ENCODE peak calls at places on chromosomes 12 and 14, in ten cellular contexts. V is activated naive CD8-positive, alpha-beta T cell treated with anti-CD3 and anti-CD28 coated beads for 36 hours; S is left ventricle myocardium inferior; E is cardiac muscle cell; Y is activated CD4-positive, alpha-beta memory T cell treated with anti-CD3 and anti-CD28 coated beads, Interleukin-2, amount 10 ng/mL, durations not matched to agents 7 days and 5 days; T is SHP77; K is mammary epithelial cell; F is HCEC 1CT; W is iPS-NIHi11; Q is GM10248. N is an unnamed sample.

GRCh38 chr14:95515523-95516517 is 630 bp downstream of the SYNE3 start:
- DNase-seq in Q (peak; percentile 92), K (peak; percentile 62), S (peak; percentile 76), Y (peak; percentile 86), T (no peak), E (peak; percentile 60), V (peak; percentile 92), W (peak; percentile 83), F (peak; percentile 59), N (peak; percentile 59)

GRCh38 chr14:85359505-85359904 is 170.4 kb upstream of the FLRT2 start:
- DNase-seq in E (no peak), T (no peak), S (no peak), Y (no peak), K (no peak), Q (no peak), F (no peak), V (no peak), W (no peak), N (no peak)

GRCh38 chr12:108515916-108516315 is 839 bp downstream of the FICD start:
- DNase-seq in K (no peak), V (no peak), W (no peak), S (no peak), T (no peak), E (peak; percentile 6), Q (no peak), Y (no peak), F (no peak), N (no peak)

GRCh38 chr14:69615471-69616407 is 4.3 kb downstream of the SUSD6 start:
- DNase-seq in V (peak; percentile 41), W (no peak), Q (peak; percentile 56), S (no peak), F (peak; percentile 51), E (peak; percentile 87), T (no peak), K (peak; percentile 61), Y (peak; percentile 56), N (peak; percentile 74)

GRCh38 chr12:49783917-49784676 is 42.7 kb downstream of the TMBIM6 start:
- DNase-seq in Y (no peak), S (no peak), Q (no peak), F (peak; percentile 85), T (no peak), V (no peak), W (no peak), E (peak; percentile 64), K (no peak), N (no peak)

GRCh38 chr12:6644257-6644596 is 3.0 kb downstream of the ACRBP start:
- DNase-seq in W (no peak), Y (no peak), T (no peak), V (no peak), S (no peak), E (no peak), F (no peak), K (no peak), Q (peak; percentile 61), N (no peak)

GRCh38 chr14:65287264-65288131 is 125.0 kb upstream of the FUT8 start:
- DNase-seq in K (no peak), W (peak; percentile 28), S (no peak), V (peak; percentile 82), F (no peak), Y (peak; percentile 63), T (peak; percentile 66), Q (peak; percentile 81), E (no peak), N (no peak)

GRCh38 chr12:91274886-91275285 is 92.3 kb upstream of the DCN start:
- DNase-seq in T (no peak), K (no peak), E (peak; percentile 73), S (no peak), Y (no peak), W (no peak), V (no peak), F (peak; percentile 22), Q (no peak), N (peak; percentile 49)

GRCh38 chr14:44963775-44964380 is 1.9 kb downstream of the TOGARAM1 start:
- DNase-seq in T (peak; percentile 35), Q (no peak), Y (no peak), V (no peak), F (peak; percentile 29), E (no peak), W (no peak), K (peak; percentile 17), S (no peak), N (no peak)

GRCh38 chr12:100827901-100828520 is 33.4 kb downstream of the ANO4 start:
- DNase-seq in Y (no peak), F (peak; percentile 54), T (peak; percentile 57), V (no peak), Q (peak; percentile 10), S (no peak), W (peak; percentile 55), E (peak; percentile 67), K (peak; percentile 43), N (no peak)

GRCh38 chr12:113456761-113457160 is 14.9 kb downstream of the LHX5 start:
- DNase-seq in V (no peak), T (peak; percentile 78), Y (no peak), Q (no peak), W (no peak), K (no peak), F (no peak), E (no peak), S (no peak), N (no peak)

GRCh38 chr12:92431146-92431545 is 271.6 kb upstream of the PLEKHG7 start:
- DNase-seq in F (no peak), Q (peak; percentile 34), W (no peak), K (no peak), T (no peak), Y (peak; percentile 18), E (no peak), S (no peak), V (peak; percentile 37), N (no peak)

GRCh38 chr12:132921685-132922084 is 34.3 kb upstream of the CHFR start:
- DNase-seq in S (no peak), T (no peak), W (no peak), F (no peak), E (no peak), Y (no peak), V (no peak), Q (no peak), K (no peak), N (no peak)

GRCh38 chr12:749871-750270 is 2.5 kb upstream of the WNK1 start:
- DNase-seq in T (no peak), F (no peak), V (no peak), W (no peak), Y (no peak), K (no peak), E (no peak), Q (no peak), S (no peak), N (no peak)

GRCh38 chr12:50088577-50089335 is 3.6 kb downstream of the SMARCD1 start:
- DNase-seq in W (peak; percentile 57), K (peak; percentile 73), S (no peak), T (peak; percentile 51), F (peak; percentile 48), Y (peak; percentile 62), Q (peak; percentile 68), V (peak; percentile 36), E (peak; percentile 47), N (no peak)

GRCh38 chr12:100716949-100717732 is 77.4 kb upstream of the ANO4 start:
- DNase-seq in Q (no peak), T (no peak), W (peak; percentile 87), Y (no peak), V (no peak), K (no peak), S (no peak), E (peak; percentile 51), F (peak; percentile 67), N (peak; percentile 23)

GRCh38 chr14:21978184-21978998 is 304.8 kb upstream of the OR4E1 start:
- DNase-seq in F (peak; percentile 3), Y (peak; percentile 63), W (peak; percentile 78), T (peak; percentile 46), V (peak; percentile 38), E (peak; percentile 43), Q (peak; percentile 64), S (no peak), K (peak; percentile 16), N (no peak)

N was measured in ovary.